ENCODE peak calls at places on chromosome 6, in four cellular contexts. Y, H, C and N are unnamed samples.

GRCh38 chr6:25122622-25123237 is 156.4 kb upstream of the CARMIL1 start:
- DNase-seq in C (no peak), H (no peak), Y (no peak), N (no peak)

GRCh38 chr6:156816505-156816904 is 39.3 kb downstream of the ARID1B start:
- DNase-seq in H (no peak), C (no peak), Y (no peak), N (no peak)

GRCh38 chr6:89781070-89782034 is 38.2 kb downstream of the MDN1 start:
- DNase-seq in Y (no peak), C (no peak), H (peak; percentile 34), N (no peak)

GRCh38 chr6:113596907-113597583 is 260.1 kb upstream of the MARCKS start:
- DNase-seq in H (no peak), Y (no peak), C (no peak), N (no peak)

GRCh38 chr6:169825558-169826225 is 74.3 kb downstream of the ERMARD start:
- DNase-seq in Y (peak; percentile 33), H (no peak), C (no peak), N (no peak)

GRCh38 chr6:34511214-34511922 is 44.8 kb downstream of the SPDEF start:
- DNase-seq in Y (no peak), H (no peak), C (no peak), N (no peak)

GRCh38 chr6:31485063-31485462 is 12.9 kb upstream of the MICB start:
- DNase-seq in C (no peak), H (no peak), Y (no peak), N (no peak)

GRCh38 chr6:42805297-42805861 is 23.5 kb downstream of the BICRAL start:
- DNase-seq in Y (no peak), C (no peak), H (peak; percentile 50), N (no peak)

GRCh38 chr6:121505284-121505683 is 69.8 kb downstream of the GJA1 start:
- DNase-seq in Y (no peak), C (no peak), H (no peak), N (no peak)

GRCh38 chr6:147204060-147204785 is at the start of gene STXBP5:
- DNase-seq in Y (peak; percentile 63), H (peak; percentile 22), C (no peak), N (no peak)

GRCh38 chr6:163427498-163428254 is 13.2 kb downstream of the QKI start:
- DNase-seq in H (peak; percentile 61), C (no peak), Y (no peak), N (no peak)

GRCh38 chr6:150299873-150300485 is 68.8 kb upstream of the IYD start:
- DNase-seq in C (no peak), H (no peak), Y (no peak), N (no peak)

GRCh38 chr6:110357298-110357695 is 852 bp downstream of the METTL24 start:
- DNase-seq in Y (no peak), H (no peak), C (no peak), N (no peak)

GRCh38 chr6:25413506-25413905 is 134.3 kb downstream of the CARMIL1 start:
- DNase-seq in H (no peak), C (no peak), Y (no peak), N (no peak)

GRCh38 chr6:158849899-158850806 is 31.0 kb upstream of the EZR start:
- DNase-seq in Y (no peak), H (peak; percentile 84), C (no peak), N (no peak)

GRCh38 chr6:11414564-11414963 is 123.0 kb upstream of the TMEM170B start:
- DNase-seq in Y (no peak), C (peak; percentile 72), H (peak; percentile 78), N (no peak)

GRCh38 chr6:112007254-112007653 is 46.6 kb upstream of the CCN6 start:
- DNase-seq in H (no peak), C (no peak), Y (no peak), N (no peak)

GRCh38 chr6:107318100-107318736 is 141.1 kb downstream of the PDSS2 start:
- DNase-seq in H (peak; percentile 44), C (peak; percentile 7), Y (peak; percentile 51), N (peak; percentile 49)

GRCh38 chr6:162294030-162294429 is 433.5 kb downstream of the PRKN start:
- DNase-seq in Y (no peak), C (no peak), H (no peak), N (no peak)

GRCh38 chr6:8113260-8113659 is 10.9 kb upstream of the EEF1E1 start:
- DNase-seq in Y (no peak), C (no peak), H (no peak), N (no peak)

GRCh38 chr6:85118233-85118632 is 331.6 kb upstream of the NT5E start:
- DNase-seq in Y (peak; percentile 54), H (no peak), C (no peak), N (no peak)

GRCh38 chr6:155524249-155524651 is 68.6 kb upstream of the NOX3 start:
- DNase-seq in C (no peak), Y (no peak), H (no peak), N (no peak)

GRCh38 chr6:44224154-44224977 is 971 bp downstream of the SLC29A1 start:
- DNase-seq in H (no peak), C (no peak), Y (no peak), N (no peak)

GRCh38 chr6:15962449-15962764 is 166.5 kb upstream of the MYLIP start:
- DNase-seq in Y (no peak), C (no peak), H (no peak), N (no peak)

GRCh38 chr6:99002826-99003225 is 55.1 kb upstream of the FBXL4 start:
- DNase-seq in C (no peak), Y (no peak), H (no peak), N (no peak)

GRCh38 chr6:163128324-163128723 is 286.2 kb upstream of the QKI start:
- DNase-seq in C (no peak), Y (no peak), H (no peak), N (no peak)

GRCh38 chr6:43129434-43130194 is 41.5 kb upstream of the SRF start:
- DNase-seq in C (no peak), Y (peak; percentile 63), H (peak; percentile 52), N (no peak)

GRCh38 chr6:137269347-137269746 is 50.2 kb upstream of the IFNGR1 start:
- DNase-seq in H (no peak), Y (no peak), C (no peak), N (no peak)
- TF ChIP-seq YY1 in H (no peak), Y (no peak), C (no peak), N (no peak)

DNA sequence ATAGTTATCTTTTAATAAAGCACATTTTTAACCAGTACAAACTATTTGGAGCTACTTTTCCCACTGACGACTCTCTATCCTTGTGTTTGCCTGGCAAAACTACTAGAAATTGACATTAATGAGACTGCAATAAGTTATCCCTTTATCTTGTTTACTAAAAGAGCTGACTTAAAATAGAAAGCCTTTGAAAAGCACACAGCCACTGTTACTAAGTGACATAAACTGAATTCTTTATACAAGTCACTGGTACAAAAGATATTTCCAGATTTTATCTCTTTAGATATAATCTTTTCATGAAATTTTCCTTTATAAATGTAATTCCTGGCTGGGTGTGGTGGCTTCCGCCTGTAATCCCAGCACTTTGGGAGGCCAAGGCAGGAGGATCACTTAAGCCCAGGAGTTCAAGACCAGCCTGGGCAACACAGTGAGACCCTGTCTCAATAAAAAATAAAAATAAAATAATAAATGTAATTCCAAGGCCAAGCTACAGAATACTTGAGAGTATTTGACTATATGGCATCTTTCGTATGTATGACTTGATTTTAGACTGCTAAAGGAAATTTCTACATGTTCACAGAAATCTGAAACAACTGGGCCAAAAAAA is 9.5 kb downstream of the MBOAT1 start:
- DNase-seq in C (no peak), H (no peak), Y (no peak), N (no peak)
- TF ChIP-seq SUZ12 in C (no peak), H (no peak), Y (no peak), N (no peak)

DNA sequence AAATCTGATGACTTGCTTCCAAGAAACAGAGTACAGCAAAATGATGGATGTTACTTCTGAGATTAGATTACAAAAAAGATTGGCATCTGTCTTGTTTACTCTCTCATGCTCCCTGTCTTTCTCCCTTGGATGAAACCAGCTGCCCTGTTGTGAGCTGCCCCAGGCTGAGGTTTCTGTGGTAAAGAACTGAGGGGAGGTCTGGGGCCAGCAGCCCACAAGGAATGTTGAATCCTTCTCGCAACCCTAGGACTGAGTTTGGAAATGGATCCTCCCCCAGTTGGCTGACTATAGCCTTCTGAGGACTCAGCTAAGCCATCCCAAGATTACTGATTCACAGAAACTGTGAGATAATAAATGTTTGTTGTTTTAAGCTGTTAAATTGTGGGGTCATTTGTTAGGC is 5.6 kb upstream of the HECA start:
- DNase-seq in C (no peak), H (no peak), Y (no peak), N (no peak)
- H3K4me1 ChIP-seq in C (peaks cover 10% of the 10 kb centered on the region), H (peaks cover 8% of the 10 kb centered on the region), Y (no peaks in the 10 kb centered on the region), N (no peaks in the 10 kb centered on the region)

GRCh38 chr6:282177-282866 is 10.0 kb upstream of the DUSP22 start:
- DNase-seq in H (no peak), C (no peak), Y (peak; percentile 26), N (no peak)

GRCh38 chr6:280775-281468 is 11.4 kb upstream of the DUSP22 start:
- DNase-seq in C (no peak), H (no peak), Y (no peak), N (no peak)

GRCh38 chr6:285030-285771 is 7.1 kb upstream of the DUSP22 start:
- DNase-seq in H (no peak), Y (no peak), C (no peak), N (no peak)

GRCh38 chr6:281469-282103 is 10.7 kb upstream of the DUSP22 start:
- DNase-seq in Y (no peak), H (no peak), C (no peak), N (no peak)

GRCh38 chr6:282867-283416 is 9.3 kb upstream of the DUSP22 start:
- DNase-seq in Y (peak; percentile 34), C (no peak), H (no peak), N (no peak)
- TF ChIP-seq YY1 in Y (no peak), C (no peak), H (no peak), N (no peak)

GRCh38 chr6:140485740-140486467 is 1111.5 kb upstream of the CITED2 start:
- DNase-seq in C (peak; percentile 9), Y (no peak), H (no peak), N (no peak)
- TF ChIP-seq SUZ12 in C (no peak), Y (no peak), H (no peak), N (no peak)